ENCODE peak calls at places on chromosomes 5 and 9, in four cellular contexts. One of them, this sample, is unnamed.

GRCh38 chr9:36862206-36863145 is 171.6 kb downstream of the PAX5 start:
- DNase-seq in HFFc6: peak
- DNase-seq in PC-3: peak
- DNase-seq in upper lobe of left lung: peak
- DNase-seq in this sample: no peak

GRCh38 chr9:96382175-96382574 is 1.3 kb downstream of the SLC35D2 start:
- DNase-seq in HFFc6: no peak
- DNase-seq in PC-3: no peak
- DNase-seq in upper lobe of left lung: no peak
- DNase-seq in this sample: no peak

GRCh38 chr9:73613092-73613701 is 461.5 kb downstream of the ANXA1 start:
- DNase-seq in HFFc6: no peak
- DNase-seq in PC-3: no peak
- DNase-seq in upper lobe of left lung: no peak
- DNase-seq in this sample: no peak

GRCh38 chr9:65403721-65404120 is 118.7 kb upstream of the FOXD4L5 start:
- DNase-seq in HFFc6: no peak
- DNase-seq in PC-3: no peak
- DNase-seq in upper lobe of left lung: no peak
- DNase-seq in this sample: no peak

GRCh38 chr5:115758356-115758755 is 58.1 kb downstream of the CDO1 start:
- DNase-seq in HFFc6: no peak
- DNase-seq in PC-3: no peak
- DNase-seq in upper lobe of left lung: no peak
- DNase-seq in this sample: no peak

GRCh38 chr5:137361275-137361674 is 137.9 kb downstream of the SPOCK1 start:
- DNase-seq in HFFc6: peak
- DNase-seq in PC-3: peak
- DNase-seq in upper lobe of left lung: no peak
- DNase-seq in this sample: no peak

GRCh38 chr5:179699640-179700298 is 1.0 kb downstream of the CANX start:
- DNase-seq in HFFc6: peak
- DNase-seq in PC-3: peak
- DNase-seq in upper lobe of left lung: no peak
- DNase-seq in this sample: no peak

GRCh38 chr9:13529321-13530104 is 250.0 kb upstream of the MPDZ start:
- DNase-seq in HFFc6: no peak
- DNase-seq in PC-3: no peak
- DNase-seq in upper lobe of left lung: no peak
- DNase-seq in this sample: no peak

GRCh38 chr9:72888032-72888431 is 64.8 kb downstream of the ALDH1A1 start:
- DNase-seq in HFFc6: peak
- DNase-seq in PC-3: no peak
- DNase-seq in upper lobe of left lung: no peak
- DNase-seq in this sample: no peak

GRCh38 chr5:128579111-128579510 is 41.1 kb upstream of the FBN2 start:
- DNase-seq in HFFc6: peak
- DNase-seq in PC-3: peak
- DNase-seq in upper lobe of left lung: no peak
- DNase-seq in this sample: no peak

DNA sequence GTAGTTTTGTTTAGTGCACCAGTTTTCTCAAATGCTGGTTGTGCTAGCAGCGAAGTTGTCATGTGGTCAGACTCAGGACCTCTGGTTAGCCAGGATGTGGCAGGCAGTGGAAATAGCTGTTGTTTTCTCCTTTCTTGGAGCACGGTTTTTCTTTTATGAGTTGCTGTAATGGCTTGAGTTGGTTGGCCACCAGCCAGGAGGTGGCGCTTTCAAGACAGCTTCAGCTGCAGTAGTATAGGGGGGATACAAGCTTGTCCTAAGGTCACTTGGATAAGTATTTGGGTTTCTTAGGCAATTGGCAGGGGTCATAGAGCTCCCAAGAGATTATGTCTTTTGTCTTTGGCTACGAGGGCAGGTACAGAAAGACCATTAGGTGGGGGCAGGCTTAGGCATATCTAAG is 274.2 kb upstream of the TARS1 start:
- DNase-seq in HFFc6: no peak
- DNase-seq in PC-3: no peak
- DNase-seq in upper lobe of left lung: no peak
- DNase-seq in this sample: no peak
- TF ChIP-seq CTCF in HFFc6: no peak
- TF ChIP-seq CTCF in PC-3: no peak
- TF ChIP-seq CTCF in upper lobe of left lung: no peak
- TF ChIP-seq CTCF in this sample: no peak

GRCh38 chr5:143405747-143406098 is 2.2 kb upstream of the NR3C1 start:
- DNase-seq in HFFc6: no peak
- DNase-seq in PC-3: no peak
- DNase-seq in upper lobe of left lung: no peak
- DNase-seq in this sample: no peak
- TF ChIP-seq CTCF in HFFc6: no peak
- TF ChIP-seq CTCF in PC-3: no peak
- TF ChIP-seq CTCF in upper lobe of left lung: no peak
- TF ChIP-seq CTCF in this sample: no peak

GRCh38 chr5:55894135-55894534 is 43.0 kb downstream of the IL31RA start:
- DNase-seq in HFFc6: no peak
- DNase-seq in PC-3: no peak
- DNase-seq in upper lobe of left lung: no peak
- DNase-seq in this sample: no peak
- TF ChIP-seq CTCF in HFFc6: no peak
- TF ChIP-seq CTCF in PC-3: no peak
- TF ChIP-seq CTCF in upper lobe of left lung: no peak
- TF ChIP-seq CTCF in this sample: no peak

GRCh38 chr9:6049798-6050197 is 34.4 kb upstream of the RANBP6 start:
- DNase-seq in HFFc6: peak
- DNase-seq in PC-3: peak
- DNase-seq in upper lobe of left lung: no peak
- DNase-seq in this sample: no peak
- TF ChIP-seq CTCF in HFFc6: peak
- TF ChIP-seq CTCF in PC-3: peak
- TF ChIP-seq CTCF in upper lobe of left lung: no peak
- TF ChIP-seq CTCF in this sample: no peak

This sample was measured in activated B cell treated with CpG ODN at 0.5 μM for 24 hours.